ENCODE peak calls at places on chromosomes 2 and 18, in seven cellular contexts. One of them, this sample, is unnamed.

GRCh38 chr2:12606472-12607000 is 110.2 kb upstream of the TRIB2 start:
- DNase-seq in A549: no peak
- DNase-seq in upper lobe of left lung: no peak
- DNase-seq in transverse colon: no peak
- DNase-seq in endothelial cell of umbilical vein: peak
- DNase-seq in testis: no peak
- DNase-seq in esophagus muscularis mucosa: no peak
- DNase-seq in this sample: no peak

GRCh38 chr2:26422947-26423629 is 21.4 kb downstream of the DRC1 start:
- DNase-seq in endothelial cell of umbilical vein: no peak
- DNase-seq in upper lobe of left lung: no peak
- DNase-seq in esophagus muscularis mucosa: no peak
- DNase-seq in A549: no peak
- DNase-seq in testis: no peak
- DNase-seq in transverse colon: no peak
- DNase-seq in this sample: no peak

GRCh38 chr2:230224458-230224857 is 1.1 kb upstream of the SP140 start:
- DNase-seq in testis: no peak
- DNase-seq in endothelial cell of umbilical vein: no peak
- DNase-seq in esophagus muscularis mucosa: no peak
- DNase-seq in transverse colon: no peak
- DNase-seq in A549: no peak
- DNase-seq in upper lobe of left lung: no peak
- DNase-seq in this sample: no peak

GRCh38 chr2:3679616-3680393 is 21.8 kb downstream of the ALLC start:
- DNase-seq in esophagus muscularis mucosa: peak
- DNase-seq in endothelial cell of umbilical vein: no peak
- DNase-seq in testis: no peak
- DNase-seq in upper lobe of left lung: no peak
- DNase-seq in A549: no peak
- DNase-seq in transverse colon: no peak
- DNase-seq in this sample: no peak

GRCh38 chr2:71609029-71609428 is 155.7 kb downstream of the DYSF start:
- DNase-seq in A549: no peak
- DNase-seq in esophagus muscularis mucosa: peak
- DNase-seq in endothelial cell of umbilical vein: peak
- DNase-seq in testis: no peak
- DNase-seq in upper lobe of left lung: no peak
- DNase-seq in transverse colon: no peak
- DNase-seq in this sample: peak

GRCh38 chr18:13211537-13211936 is 7.0 kb upstream of the LDLRAD4 start:
- DNase-seq in upper lobe of left lung: no peak
- DNase-seq in transverse colon: no peak
- DNase-seq in esophagus muscularis mucosa: peak
- DNase-seq in A549: no peak
- DNase-seq in testis: no peak
- DNase-seq in endothelial cell of umbilical vein: no peak
- DNase-seq in this sample: no peak

GRCh38 chr2:30239308-30240161 is 8.2 kb downstream of the LBH start:
- DNase-seq in upper lobe of left lung: no peak
- DNase-seq in transverse colon: peak
- DNase-seq in esophagus muscularis mucosa: no peak
- DNase-seq in A549: peak
- DNase-seq in testis: peak
- DNase-seq in endothelial cell of umbilical vein: peak
- DNase-seq in this sample: peak

GRCh38 chr18:23158884-23159820 is 23.9 kb downstream of the CABLES1 start:
- DNase-seq in transverse colon: no peak
- DNase-seq in testis: no peak
- DNase-seq in A549: no peak
- DNase-seq in endothelial cell of umbilical vein: no peak
- DNase-seq in upper lobe of left lung: no peak
- DNase-seq in esophagus muscularis mucosa: no peak
- DNase-seq in this sample: no peak

GRCh38 chr18:33755918-33756590 is 178.0 kb downstream of the ASXL3 start:
- DNase-seq in testis: no peak
- DNase-seq in transverse colon: peak
- DNase-seq in A549: peak
- DNase-seq in esophagus muscularis mucosa: no peak
- DNase-seq in upper lobe of left lung: no peak
- DNase-seq in endothelial cell of umbilical vein: peak
- DNase-seq in this sample: no peak

GRCh38 chr18:11849845-11850747 is 1.1 kb upstream of the CHMP1B start:
- DNase-seq in esophagus muscularis mucosa: no peak
- DNase-seq in upper lobe of left lung: no peak
- DNase-seq in A549: peak
- DNase-seq in transverse colon: peak
- DNase-seq in testis: peak
- DNase-seq in endothelial cell of umbilical vein: peak
- DNase-seq in this sample: peak

GRCh38 chr2:213167559-213167958 is 16.1 kb upstream of the IKZF2 start:
- DNase-seq in upper lobe of left lung: no peak
- DNase-seq in transverse colon: no peak
- DNase-seq in testis: peak
- DNase-seq in A549: no peak
- DNase-seq in esophagus muscularis mucosa: no peak
- DNase-seq in endothelial cell of umbilical vein: no peak
- DNase-seq in this sample: no peak

GRCh38 chr2:10406016-10406415 is 42.1 kb downstream of the ODC1 start:
- DNase-seq in upper lobe of left lung: no peak
- DNase-seq in esophagus muscularis mucosa: no peak
- DNase-seq in A549: no peak
- DNase-seq in transverse colon: no peak
- DNase-seq in testis: no peak
- DNase-seq in endothelial cell of umbilical vein: no peak
- DNase-seq in this sample: no peak
- H3K27ac ChIP-seq in upper lobe of left lung: peak
- H3K27ac ChIP-seq in esophagus muscularis mucosa: peak
- H3K27ac ChIP-seq in A549: peak
- H3K27ac ChIP-seq in transverse colon: peak
- H3K27ac ChIP-seq in testis: no peak
- H3K27ac ChIP-seq in endothelial cell of umbilical vein: peak
- H3K27ac ChIP-seq in this sample: peak

GRCh38 chr2:174594451-174594850 is 3.2 kb downstream of the WIPF1 start:
- DNase-seq in endothelial cell of umbilical vein: no peak
- DNase-seq in A549: no peak
- DNase-seq in upper lobe of left lung: no peak
- DNase-seq in esophagus muscularis mucosa: no peak
- DNase-seq in transverse colon: no peak
- DNase-seq in testis: no peak
- DNase-seq in this sample: no peak

GRCh38 chr2:174597347-174598047 is at the start of gene WIPF1:
- DNase-seq in endothelial cell of umbilical vein: peak
- DNase-seq in A549: no peak
- DNase-seq in upper lobe of left lung: no peak
- DNase-seq in testis: no peak
- DNase-seq in transverse colon: peak
- DNase-seq in esophagus muscularis mucosa: peak
- DNase-seq in this sample: no peak

GRCh38 chr2:174596994-174597346 is 634 bp downstream of the WIPF1 start:
- DNase-seq in testis: no peak
- DNase-seq in endothelial cell of umbilical vein: no peak
- DNase-seq in A549: no peak
- DNase-seq in upper lobe of left lung: no peak
- DNase-seq in transverse colon: no peak
- DNase-seq in esophagus muscularis mucosa: no peak
- DNase-seq in this sample: no peak

GRCh38 chr2:174595415-174595814 is 2.2 kb downstream of the WIPF1 start:
- DNase-seq in endothelial cell of umbilical vein: no peak
- DNase-seq in transverse colon: no peak
- DNase-seq in testis: no peak
- DNase-seq in A549: no peak
- DNase-seq in esophagus muscularis mucosa: no peak
- DNase-seq in upper lobe of left lung: no peak
- DNase-seq in this sample: no peak

GRCh38 chr2:174595904-174596397 is 1.7 kb downstream of the WIPF1 start:
- DNase-seq in upper lobe of left lung: no peak
- DNase-seq in A549: no peak
- DNase-seq in testis: no peak
- DNase-seq in endothelial cell of umbilical vein: no peak
- DNase-seq in esophagus muscularis mucosa: no peak
- DNase-seq in transverse colon: no peak
- DNase-seq in this sample: no peak
- H3K4me3 ChIP-seq in upper lobe of left lung: peak
- H3K4me3 ChIP-seq in A549: no peak
- H3K4me3 ChIP-seq in testis: no peak
- H3K4me3 ChIP-seq in endothelial cell of umbilical vein: no peak
- H3K4me3 ChIP-seq in esophagus muscularis mucosa: peak
- H3K4me3 ChIP-seq in transverse colon: peak
- H3K4me3 ChIP-seq in this sample: no peak

GRCh38 chr18:3595282-3596273 is 145.6 kb downstream of the TGIF1 start:
- DNase-seq in testis: no peak
- DNase-seq in transverse colon: peak
- DNase-seq in A549: peak
- DNase-seq in esophagus muscularis mucosa: no peak
- DNase-seq in upper lobe of left lung: no peak
- DNase-seq in endothelial cell of umbilical vein: peak
- DNase-seq in this sample: no peak
- TF ChIP-seq POLR2A in testis: no peak
- TF ChIP-seq POLR2A in transverse colon: peak
- TF ChIP-seq POLR2A in A549: no peak
- TF ChIP-seq POLR2A in esophagus muscularis mucosa: no peak
- TF ChIP-seq POLR2A in upper lobe of left lung: no peak
- TF ChIP-seq POLR2A in endothelial cell of umbilical vein: peak
- TF ChIP-seq POLR2A in this sample: peak

DNA sequence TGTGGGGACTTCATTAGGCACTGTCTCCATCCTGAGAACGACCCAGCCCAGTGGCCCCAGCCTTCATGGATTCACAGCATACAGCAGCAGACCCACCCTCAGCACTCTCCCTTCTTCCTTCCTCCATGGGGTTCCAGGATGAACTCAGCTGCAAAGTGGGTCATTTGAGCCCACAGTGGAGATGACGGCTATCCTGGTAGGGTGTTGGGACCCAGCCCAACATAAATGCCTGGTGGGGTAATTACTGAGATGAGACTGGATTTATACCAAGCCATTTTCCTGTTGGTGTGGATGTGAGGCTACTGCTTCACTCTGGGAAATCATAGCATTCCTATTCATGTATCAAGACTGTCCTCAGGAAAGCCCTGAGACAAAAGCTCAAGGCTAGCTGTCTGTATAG is 536.7 kb upstream of the TNP1 start:
- DNase-seq in esophagus muscularis mucosa: no peak
- DNase-seq in endothelial cell of umbilical vein: no peak
- DNase-seq in testis: no peak
- DNase-seq in upper lobe of left lung: no peak
- DNase-seq in A549: no peak
- DNase-seq in transverse colon: no peak
- DNase-seq in this sample: no peak
- H3K27ac ChIP-seq in esophagus muscularis mucosa: no peak
- H3K27ac ChIP-seq in endothelial cell of umbilical vein: no peak
- H3K27ac ChIP-seq in testis: no peak
- H3K27ac ChIP-seq in upper lobe of left lung: no peak
- H3K27ac ChIP-seq in A549: peak
- H3K27ac ChIP-seq in transverse colon: peak
- H3K27ac ChIP-seq in this sample: no peak

DNA sequence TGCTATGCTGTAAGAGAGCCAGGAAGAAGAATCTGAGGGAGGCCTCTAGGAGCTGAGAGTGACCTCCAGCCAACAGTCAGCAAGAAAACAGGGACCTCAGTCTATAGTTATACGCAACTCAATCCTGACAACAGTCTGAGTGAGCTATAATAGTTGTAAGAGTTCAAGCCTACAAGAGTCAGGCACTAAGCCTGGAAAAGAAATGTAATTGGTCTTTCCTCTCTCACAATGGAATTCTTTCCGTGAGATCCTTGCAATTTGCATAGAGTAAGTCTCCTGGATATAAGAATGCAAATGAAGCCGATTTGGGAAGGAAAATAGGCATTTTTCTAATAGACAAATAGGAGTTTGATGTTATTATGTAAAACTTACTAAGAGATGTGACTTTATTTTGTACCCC is 1332.6 kb upstream of the CELF4 start:
- DNase-seq in testis: no peak
- DNase-seq in transverse colon: no peak
- DNase-seq in A549: no peak
- DNase-seq in esophagus muscularis mucosa: no peak
- DNase-seq in endothelial cell of umbilical vein: no peak
- DNase-seq in upper lobe of left lung: no peak
- DNase-seq in this sample: no peak
- H3K4me3 ChIP-seq in testis: no peak
- H3K4me3 ChIP-seq in transverse colon: no peak
- H3K4me3 ChIP-seq in A549: no peak
- H3K4me3 ChIP-seq in esophagus muscularis mucosa: no peak
- H3K4me3 ChIP-seq in endothelial cell of umbilical vein: no peak
- H3K4me3 ChIP-seq in upper lobe of left lung: no peak
- H3K4me3 ChIP-seq in this sample: no peak

GRCh38 chr2:40497251-40497859 is 45.5 kb upstream of the SLC8A1 start:
- DNase-seq in esophagus muscularis mucosa: no peak
- DNase-seq in transverse colon: no peak
- DNase-seq in endothelial cell of umbilical vein: no peak
- DNase-seq in A549: no peak
- DNase-seq in testis: no peak
- DNase-seq in upper lobe of left lung: no peak
- DNase-seq in this sample: no peak
- TF ChIP-seq POLR2A in esophagus muscularis mucosa: no peak
- TF ChIP-seq POLR2A in transverse colon: no peak
- TF ChIP-seq POLR2A in endothelial cell of umbilical vein: no peak
- TF ChIP-seq POLR2A in A549: no peak
- TF ChIP-seq POLR2A in testis: no peak
- TF ChIP-seq POLR2A in upper lobe of left lung: no peak
- TF ChIP-seq POLR2A in this sample: no peak

GRCh38 chr2:156338578-156338977 is 6.1 kb upstream of the NR4A2 start:
- DNase-seq in transverse colon: peak
- DNase-seq in A549: peak
- DNase-seq in testis: no peak
- DNase-seq in endothelial cell of umbilical vein: no peak
- DNase-seq in esophagus muscularis mucosa: no peak
- DNase-seq in upper lobe of left lung: no peak
- DNase-seq in this sample: no peak
- H3K27ac ChIP-seq in transverse colon: peak
- H3K27ac ChIP-seq in A549: peak
- H3K27ac ChIP-seq in testis: no peak
- H3K27ac ChIP-seq in endothelial cell of umbilical vein: no peak
- H3K27ac ChIP-seq in esophagus muscularis mucosa: peak
- H3K27ac ChIP-seq in upper lobe of left lung: no peak
- H3K27ac ChIP-seq in this sample: peak

DNA sequence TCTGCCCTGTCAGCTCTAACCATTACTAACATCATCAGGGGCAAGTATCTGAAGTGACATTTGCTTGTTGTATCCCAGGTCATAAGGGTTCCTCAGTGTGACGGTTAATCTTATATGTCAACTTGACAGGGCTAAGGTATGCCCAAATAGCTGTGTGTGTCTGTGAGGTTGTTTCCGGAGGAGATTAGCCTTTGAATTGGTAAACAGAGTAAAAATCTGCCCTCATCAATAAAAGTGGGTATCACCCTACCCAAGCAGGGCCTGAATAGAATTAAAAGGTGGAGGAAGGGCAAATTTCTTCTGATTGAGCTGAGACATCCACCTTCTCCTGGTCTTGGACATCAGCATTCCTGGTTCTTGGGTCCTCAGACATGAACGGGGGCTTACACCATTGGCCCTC is 12.8 kb upstream of the TGFA start:
- DNase-seq in esophagus muscularis mucosa: peak
- DNase-seq in A549: no peak
- DNase-seq in upper lobe of left lung: no peak
- DNase-seq in testis: no peak
- DNase-seq in transverse colon: no peak
- DNase-seq in endothelial cell of umbilical vein: no peak
- DNase-seq in this sample: no peak
- H3K4me3 ChIP-seq in esophagus muscularis mucosa: no peak
- H3K4me3 ChIP-seq in A549: no peak
- H3K4me3 ChIP-seq in upper lobe of left lung: no peak
- H3K4me3 ChIP-seq in testis: no peak
- H3K4me3 ChIP-seq in transverse colon: no peak
- H3K4me3 ChIP-seq in endothelial cell of umbilical vein: no peak
- H3K4me3 ChIP-seq in this sample: no peak

This sample was measured in right lobe of liver.